ENCODE peak calls at places on chromosomes 12 and 14, in six cellular contexts. One of them, this sample, is unnamed.

GRCh38 chr12:57549909-57550627 is at the start of gene KIF5A:
- DNase-seq in choroid plexus epithelial cell: no peak
- DNase-seq in CD4-positive, alpha-beta T cell: peak
- DNase-seq in WERI-Rb-1: peak
- DNase-seq in GM23338: peak
- DNase-seq in pancreas: no peak
- DNase-seq in this sample: no peak

GRCh38 chr14:55454264-55455151 is 14.1 kb upstream of the TBPL2 start:
- DNase-seq in choroid plexus epithelial cell: peak
- DNase-seq in CD4-positive, alpha-beta T cell: no peak
- DNase-seq in WERI-Rb-1: peak
- DNase-seq in GM23338: no peak
- DNase-seq in pancreas: no peak
- DNase-seq in this sample: peak

GRCh38 chr12:57210926-57211700 is 5.5 kb upstream of the NXPH4 start:
- DNase-seq in choroid plexus epithelial cell: no peak
- DNase-seq in CD4-positive, alpha-beta T cell: no peak
- DNase-seq in WERI-Rb-1: no peak
- DNase-seq in GM23338: no peak
- DNase-seq in pancreas: no peak
- DNase-seq in this sample: no peak

GRCh38 chr14:75247939-75248338 is 30.7 kb upstream of the FOS start:
- DNase-seq in choroid plexus epithelial cell: no peak
- DNase-seq in CD4-positive, alpha-beta T cell: no peak
- DNase-seq in WERI-Rb-1: no peak
- DNase-seq in GM23338: no peak
- DNase-seq in pancreas: no peak
- DNase-seq in this sample: no peak

GRCh38 chr12:72230589-72230988 is 41.6 kb upstream of the TRHDE start:
- DNase-seq in choroid plexus epithelial cell: peak
- DNase-seq in CD4-positive, alpha-beta T cell: no peak
- DNase-seq in WERI-Rb-1: no peak
- DNase-seq in GM23338: no peak
- DNase-seq in pancreas: no peak
- DNase-seq in this sample: peak

GRCh38 chr14:70257526-70257925 is 68.8 kb upstream of the SLC8A3 start:
- DNase-seq in choroid plexus epithelial cell: no peak
- DNase-seq in CD4-positive, alpha-beta T cell: no peak
- DNase-seq in WERI-Rb-1: peak
- DNase-seq in GM23338: peak
- DNase-seq in pancreas: peak
- DNase-seq in this sample: no peak

GRCh38 chr12:12885060-12885792 is 6.1 kb upstream of the GPRC5A start:
- DNase-seq in choroid plexus epithelial cell: peak
- DNase-seq in CD4-positive, alpha-beta T cell: no peak
- DNase-seq in WERI-Rb-1: no peak
- DNase-seq in GM23338: peak
- DNase-seq in pancreas: no peak
- DNase-seq in this sample: no peak

GRCh38 chr14:64706552-64707193 is 2.4 kb downstream of the PLEKHG3 start:
- DNase-seq in choroid plexus epithelial cell: no peak
- DNase-seq in CD4-positive, alpha-beta T cell: no peak
- DNase-seq in WERI-Rb-1: no peak
- DNase-seq in GM23338: peak
- DNase-seq in pancreas: peak
- DNase-seq in this sample: no peak

GRCh38 chr14:43540948-43541347 is 966.1 kb downstream of the FSCB start:
- DNase-seq in choroid plexus epithelial cell: no peak
- DNase-seq in CD4-positive, alpha-beta T cell: no peak
- DNase-seq in WERI-Rb-1: peak
- DNase-seq in GM23338: peak
- DNase-seq in pancreas: no peak
- DNase-seq in this sample: no peak

GRCh38 chr14:99758121-99758871 is 34.9 kb upstream of the EML1 start:
- DNase-seq in choroid plexus epithelial cell: peak
- DNase-seq in CD4-positive, alpha-beta T cell: no peak
- DNase-seq in WERI-Rb-1: no peak
- DNase-seq in GM23338: peak
- DNase-seq in pancreas: no peak
- DNase-seq in this sample: peak

GRCh38 chr14:22184157-22185025 is 404.6 kb downstream of the DAD1 start:
- DNase-seq in choroid plexus epithelial cell: peak
- DNase-seq in CD4-positive, alpha-beta T cell: no peak
- DNase-seq in WERI-Rb-1: no peak
- DNase-seq in GM23338: no peak
- DNase-seq in pancreas: no peak
- DNase-seq in this sample: peak

GRCh38 chr12:78060186-78060585 is 229.5 kb downstream of the NAV3 start:
- DNase-seq in choroid plexus epithelial cell: peak
- DNase-seq in CD4-positive, alpha-beta T cell: no peak
- DNase-seq in WERI-Rb-1: no peak
- DNase-seq in GM23338: no peak
- DNase-seq in pancreas: no peak
- DNase-seq in this sample: peak

GRCh38 chr14:32006267-32007110 is 70.6 kb upstream of the ARHGAP5 start:
- DNase-seq in choroid plexus epithelial cell: peak
- DNase-seq in CD4-positive, alpha-beta T cell: no peak
- DNase-seq in WERI-Rb-1: peak
- DNase-seq in GM23338: no peak
- DNase-seq in pancreas: no peak
- DNase-seq in this sample: peak

GRCh38 chr14:39372656-39373055 is 59.6 kb downstream of the FBXO33 start:
- DNase-seq in choroid plexus epithelial cell: peak
- DNase-seq in CD4-positive, alpha-beta T cell: no peak
- DNase-seq in WERI-Rb-1: no peak
- DNase-seq in GM23338: no peak
- DNase-seq in pancreas: no peak
- DNase-seq in this sample: peak

GRCh38 chr12:47214771-47215170 is 135.0 kb upstream of the AMIGO2 start:
- DNase-seq in choroid plexus epithelial cell: no peak
- DNase-seq in CD4-positive, alpha-beta T cell: no peak
- DNase-seq in WERI-Rb-1: no peak
- DNase-seq in GM23338: no peak
- DNase-seq in pancreas: no peak
- DNase-seq in this sample: no peak

GRCh38 chr14:95886366-95886765 is 9.7 kb downstream of the TUNAR start:
- DNase-seq in choroid plexus epithelial cell: no peak
- DNase-seq in CD4-positive, alpha-beta T cell: no peak
- DNase-seq in WERI-Rb-1: no peak
- DNase-seq in GM23338: no peak
- DNase-seq in pancreas: peak
- DNase-seq in this sample: no peak

GRCh38 chr14:32657081-32657480 is 281.6 kb upstream of the NPAS3 start:
- DNase-seq in choroid plexus epithelial cell: peak
- DNase-seq in CD4-positive, alpha-beta T cell: no peak
- DNase-seq in WERI-Rb-1: no peak
- DNase-seq in GM23338: no peak
- DNase-seq in pancreas: no peak
- DNase-seq in this sample: peak

GRCh38 chr12:48156648-48157015 is 683 bp downstream of the ASB8 start:
- DNase-seq in choroid plexus epithelial cell: no peak
- DNase-seq in CD4-positive, alpha-beta T cell: no peak
- DNase-seq in WERI-Rb-1: no peak
- DNase-seq in GM23338: no peak
- DNase-seq in pancreas: no peak
- DNase-seq in this sample: no peak

GRCh38 chr14:61470261-61470953 is 149.0 kb downstream of the PRKCH start:
- DNase-seq in choroid plexus epithelial cell: peak
- DNase-seq in CD4-positive, alpha-beta T cell: no peak
- DNase-seq in WERI-Rb-1: no peak
- DNase-seq in GM23338: peak
- DNase-seq in pancreas: no peak
- DNase-seq in this sample: peak

GRCh38 chr14:38074754-38075153 is 132.9 kb upstream of the SSTR1 start:
- DNase-seq in choroid plexus epithelial cell: no peak
- DNase-seq in CD4-positive, alpha-beta T cell: no peak
- DNase-seq in WERI-Rb-1: no peak
- DNase-seq in GM23338: no peak
- DNase-seq in pancreas: no peak
- DNase-seq in this sample: no peak

GRCh38 chr14:91116913-91117588 is 3.2 kb downstream of the DGLUCY start:
- DNase-seq in choroid plexus epithelial cell: no peak
- DNase-seq in CD4-positive, alpha-beta T cell: no peak
- DNase-seq in WERI-Rb-1: no peak
- DNase-seq in GM23338: no peak
- DNase-seq in pancreas: no peak
- DNase-seq in this sample: no peak

GRCh38 chr14:49992901-49993335 is 100.0 kb downstream of the ARF6 start:
- DNase-seq in choroid plexus epithelial cell: peak
- DNase-seq in CD4-positive, alpha-beta T cell: no peak
- DNase-seq in WERI-Rb-1: no peak
- DNase-seq in GM23338: no peak
- DNase-seq in pancreas: no peak
- DNase-seq in this sample: peak

DNA sequence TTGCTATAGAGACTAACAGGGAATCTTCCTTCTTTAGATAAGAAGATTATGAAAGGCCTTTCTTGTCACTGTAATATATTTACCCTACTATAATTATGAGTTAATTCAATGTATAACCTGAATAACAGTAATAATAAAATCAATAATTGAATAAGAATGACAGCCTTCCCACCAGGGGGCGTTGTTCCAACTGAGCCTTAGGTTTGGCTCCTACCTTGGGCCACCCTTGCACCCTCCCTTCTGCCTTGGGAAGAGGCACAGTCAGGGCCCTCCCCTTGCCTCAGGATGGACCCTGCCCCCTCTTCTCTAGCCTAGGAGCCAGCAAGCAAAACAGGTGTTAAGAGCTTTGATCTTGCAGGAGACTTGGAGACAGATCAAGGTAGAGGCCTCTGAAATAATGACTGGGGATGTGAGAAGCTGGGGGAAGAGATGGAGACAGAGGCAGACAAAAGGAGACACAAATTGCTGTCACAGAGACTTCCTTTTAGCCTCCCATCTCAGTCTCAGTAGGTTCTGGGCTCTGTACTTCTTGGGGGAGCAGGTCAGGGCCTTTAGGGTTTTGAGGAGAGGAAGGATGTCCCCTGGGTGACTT is 40.1 kb upstream of the CISTR start:
- DNase-seq in choroid plexus epithelial cell: no peak
- DNase-seq in CD4-positive, alpha-beta T cell: peak
- DNase-seq in WERI-Rb-1: peak
- DNase-seq in GM23338: peak
- DNase-seq in pancreas: peak
- DNase-seq in this sample: no peak
- TF ChIP-seq CTCF in choroid plexus epithelial cell: peak
- TF ChIP-seq CTCF in CD4-positive, alpha-beta T cell: peak
- TF ChIP-seq CTCF in WERI-Rb-1: peak
- TF ChIP-seq CTCF in GM23338: peak
- TF ChIP-seq CTCF in pancreas: peak
- TF ChIP-seq CTCF in this sample: peak

DNA sequence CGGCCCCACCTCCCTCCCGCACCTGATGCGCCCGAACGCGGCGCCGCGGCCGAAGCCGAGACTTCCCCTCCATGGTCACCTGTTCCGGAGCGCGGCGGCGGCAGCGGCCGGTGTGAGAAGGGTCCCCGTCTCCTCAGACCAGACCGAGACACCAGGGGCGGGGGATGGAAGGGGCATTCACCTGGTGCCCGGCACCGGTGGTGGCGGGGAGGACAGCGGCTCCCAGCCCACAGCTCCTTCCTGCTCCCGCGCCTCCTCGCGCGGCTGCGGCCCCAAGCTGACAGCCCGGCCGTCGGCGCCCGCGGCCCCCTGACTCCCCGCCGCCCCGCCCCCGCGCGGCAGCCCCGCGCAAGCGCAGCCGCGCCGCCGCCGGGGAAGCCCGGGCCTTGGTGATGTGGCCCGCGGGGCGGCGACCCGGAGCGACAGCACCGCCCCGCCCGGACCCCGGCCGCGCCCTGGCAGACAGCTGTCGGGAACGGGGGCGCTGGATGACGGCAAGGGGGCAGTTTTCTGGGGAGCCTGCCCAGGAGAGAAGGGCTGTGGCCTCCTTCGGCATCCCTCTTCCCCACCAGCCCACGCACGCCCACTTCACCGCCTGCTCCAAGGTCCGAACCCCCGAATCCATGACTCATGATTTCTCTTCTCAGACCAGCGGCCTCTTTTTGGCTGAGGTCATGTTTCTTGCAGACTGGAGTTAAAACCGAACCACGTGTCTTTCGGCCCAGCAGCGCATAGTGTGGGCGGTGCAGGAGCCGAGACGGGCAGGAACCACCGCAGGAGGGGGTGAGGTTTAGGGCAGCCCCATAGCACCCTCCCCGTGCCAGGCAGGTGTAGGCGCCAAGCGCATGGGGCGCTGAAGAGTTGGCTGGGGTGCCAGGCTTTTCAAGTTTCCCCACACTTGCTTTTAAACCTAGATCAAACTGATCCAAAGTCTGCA is at the start of gene SLC41A2:
- DNase-seq in choroid plexus epithelial cell: peak
- DNase-seq in CD4-positive, alpha-beta T cell: peak
- DNase-seq in WERI-Rb-1: peak
- DNase-seq in GM23338: peak
- DNase-seq in pancreas: peak
- DNase-seq in this sample: peak
- TF ChIP-seq CTCF in choroid plexus epithelial cell: peak
- TF ChIP-seq CTCF in CD4-positive, alpha-beta T cell: peak
- TF ChIP-seq CTCF in WERI-Rb-1: no peak
- TF ChIP-seq CTCF in GM23338: peak
- TF ChIP-seq CTCF in pancreas: peak
- TF ChIP-seq CTCF in this sample: no peak

GRCh38 chr12:21725731-21726130 is 48.8 kb downstream of the KCNJ8 start:
- DNase-seq in choroid plexus epithelial cell: no peak
- DNase-seq in CD4-positive, alpha-beta T cell: no peak
- DNase-seq in WERI-Rb-1: no peak
- DNase-seq in GM23338: no peak
- DNase-seq in pancreas: no peak
- DNase-seq in this sample: no peak

GRCh38 chr12:21731144-21731543 is 43.4 kb downstream of the KCNJ8 start:
- DNase-seq in choroid plexus epithelial cell: no peak
- DNase-seq in CD4-positive, alpha-beta T cell: no peak
- DNase-seq in WERI-Rb-1: no peak
- DNase-seq in GM23338: no peak
- DNase-seq in pancreas: no peak
- DNase-seq in this sample: no peak
- TF ChIP-seq CTCF in choroid plexus epithelial cell: no peak
- TF ChIP-seq CTCF in CD4-positive, alpha-beta T cell: no peak
- TF ChIP-seq CTCF in WERI-Rb-1: no peak
- TF ChIP-seq CTCF in GM23338: no peak
- TF ChIP-seq CTCF in pancreas: no peak
- TF ChIP-seq CTCF in this sample: no peak

GRCh38 chr12:53805801-53806200 is 54.0 kb upstream of the CISTR start:
- DNase-seq in choroid plexus epithelial cell: no peak
- DNase-seq in CD4-positive, alpha-beta T cell: no peak
- DNase-seq in WERI-Rb-1: no peak
- DNase-seq in GM23338: no peak
- DNase-seq in pancreas: no peak
- DNase-seq in this sample: no peak

GRCh38 chr12:53803703-53804102 is 51.9 kb upstream of the CISTR start:
- DNase-seq in choroid plexus epithelial cell: no peak
- DNase-seq in CD4-positive, alpha-beta T cell: no peak
- DNase-seq in WERI-Rb-1: no peak
- DNase-seq in GM23338: peak
- DNase-seq in pancreas: no peak
- DNase-seq in this sample: no peak

GRCh38 chr12:53805067-53805466 is 53.3 kb upstream of the CISTR start:
- DNase-seq in choroid plexus epithelial cell: peak
- DNase-seq in CD4-positive, alpha-beta T cell: no peak
- DNase-seq in WERI-Rb-1: no peak
- DNase-seq in GM23338: no peak
- DNase-seq in pancreas: no peak
- DNase-seq in this sample: peak

GRCh38 chr12:53803194-53803593 is 51.4 kb upstream of the CISTR start:
- DNase-seq in choroid plexus epithelial cell: no peak
- DNase-seq in CD4-positive, alpha-beta T cell: no peak
- DNase-seq in WERI-Rb-1: no peak
- DNase-seq in GM23338: no peak
- DNase-seq in pancreas: no peak
- DNase-seq in this sample: no peak

GRCh38 chr12:53804429-53804828 is 52.6 kb upstream of the CISTR start:
- DNase-seq in choroid plexus epithelial cell: no peak
- DNase-seq in CD4-positive, alpha-beta T cell: no peak
- DNase-seq in WERI-Rb-1: no peak
- DNase-seq in GM23338: no peak
- DNase-seq in pancreas: no peak
- DNase-seq in this sample: no peak
- TF ChIP-seq CTCF in choroid plexus epithelial cell: no peak
- TF ChIP-seq CTCF in CD4-positive, alpha-beta T cell: no peak
- TF ChIP-seq CTCF in WERI-Rb-1: no peak
- TF ChIP-seq CTCF in GM23338: no peak
- TF ChIP-seq CTCF in pancreas: no peak
- TF ChIP-seq CTCF in this sample: no peak

This sample was measured in cardiac fibroblast.